ENCODE peak calls at places on chromosomes 13 and 19, in six cellular contexts. One of them, this sample, is unnamed.

GRCh38 chr19:2575734-2576481 is 100.0 kb downstream of the GADD45B start:
- DNase-seq in BJ: no peak
- DNase-seq in esophagus squamous epithelium: no peak
- DNase-seq in AG04449: no peak
- DNase-seq in A549: no peak
- DNase-seq in brain microvascular endothelial cell: peak
- DNase-seq in this sample: peak

GRCh38 chr13:81018936-81019335 is 678.0 kb upstream of the SPRY2 start:
- DNase-seq in BJ: no peak
- DNase-seq in esophagus squamous epithelium: no peak
- DNase-seq in AG04449: no peak
- DNase-seq in A549: no peak
- DNase-seq in brain microvascular endothelial cell: no peak
- DNase-seq in this sample: no peak

GRCh38 chr19:56476671-56477428 is at the start of gene ZNF667:
- DNase-seq in BJ: no peak
- DNase-seq in esophagus squamous epithelium: no peak
- DNase-seq in AG04449: peak
- DNase-seq in A549: no peak
- DNase-seq in brain microvascular endothelial cell: peak
- DNase-seq in this sample: peak

GRCh38 chr19:1754651-1755466 is 1.6 kb downstream of the ONECUT3 start:
- DNase-seq in BJ: no peak
- DNase-seq in esophagus squamous epithelium: no peak
- DNase-seq in AG04449: no peak
- DNase-seq in A549: no peak
- DNase-seq in brain microvascular endothelial cell: no peak
- DNase-seq in this sample: no peak

GRCh38 chr13:97196340-97196739 is 25.8 kb upstream of the MBNL2 start:
- DNase-seq in BJ: no peak
- DNase-seq in esophagus squamous epithelium: no peak
- DNase-seq in AG04449: no peak
- DNase-seq in A549: no peak
- DNase-seq in brain microvascular endothelial cell: no peak
- DNase-seq in this sample: no peak

GRCh38 chr19:22517496-22518411 is 95.6 kb upstream of the ZNF98 start:
- DNase-seq in BJ: no peak
- DNase-seq in esophagus squamous epithelium: no peak
- DNase-seq in AG04449: no peak
- DNase-seq in A549: no peak
- DNase-seq in brain microvascular endothelial cell: no peak
- DNase-seq in this sample: no peak

GRCh38 chr13:35484384-35484783 is 7.9 kb upstream of the MAB21L1 start:
- DNase-seq in BJ: no peak
- DNase-seq in esophagus squamous epithelium: no peak
- DNase-seq in AG04449: no peak
- DNase-seq in A549: no peak
- DNase-seq in brain microvascular endothelial cell: no peak
- DNase-seq in this sample: no peak

GRCh38 chr19:2332341-2333026 is 4.0 kb downstream of the SPPL2B start:
- DNase-seq in BJ: no peak
- DNase-seq in esophagus squamous epithelium: no peak
- DNase-seq in AG04449: no peak
- DNase-seq in A549: no peak
- DNase-seq in brain microvascular endothelial cell: no peak
- DNase-seq in this sample: no peak

GRCh38 chr19:4581381-4582111 is 22.1 kb upstream of the SEMA6B start:
- DNase-seq in BJ: no peak
- DNase-seq in esophagus squamous epithelium: no peak
- DNase-seq in AG04449: no peak
- DNase-seq in A549: no peak
- DNase-seq in brain microvascular endothelial cell: no peak
- DNase-seq in this sample: no peak

GRCh38 chr13:52348983-52349780 is 56.8 kb downstream of the THSD1 start:
- DNase-seq in BJ: peak
- DNase-seq in esophagus squamous epithelium: no peak
- DNase-seq in AG04449: no peak
- DNase-seq in A549: peak
- DNase-seq in brain microvascular endothelial cell: peak
- DNase-seq in this sample: peak

GRCh38 chr13:46552888-46553520 is at the start of gene LRCH1:
- DNase-seq in BJ: no peak
- DNase-seq in esophagus squamous epithelium: peak
- DNase-seq in AG04449: no peak
- DNase-seq in A549: peak
- DNase-seq in brain microvascular endothelial cell: peak
- DNase-seq in this sample: peak

GRCh38 chr13:33466262-33466661 is 180.7 kb upstream of the STARD13 start:
- DNase-seq in BJ: no peak
- DNase-seq in esophagus squamous epithelium: no peak
- DNase-seq in AG04449: no peak
- DNase-seq in A549: no peak
- DNase-seq in brain microvascular endothelial cell: no peak
- DNase-seq in this sample: peak
- TF ChIP-seq CTCF in BJ: no peak
- TF ChIP-seq CTCF in esophagus squamous epithelium: no peak
- TF ChIP-seq CTCF in AG04449: no peak
- TF ChIP-seq CTCF in A549: no peak
- TF ChIP-seq CTCF in brain microvascular endothelial cell: peak
- TF ChIP-seq CTCF in this sample: no peak

GRCh38 chr19:8449830-8450229 is 5.1 kb downstream of the HNRNPM start:
- DNase-seq in BJ: no peak
- DNase-seq in esophagus squamous epithelium: no peak
- DNase-seq in AG04449: no peak
- DNase-seq in A549: no peak
- DNase-seq in brain microvascular endothelial cell: no peak
- DNase-seq in this sample: no peak
- H3K4me3 ChIP-seq in BJ: no peak
- H3K4me3 ChIP-seq in esophagus squamous epithelium: no peak
- H3K4me3 ChIP-seq in AG04449: no peak
- H3K4me3 ChIP-seq in A549: no peak
- H3K4me3 ChIP-seq in brain microvascular endothelial cell: no peak
- H3K4me3 ChIP-seq in this sample: no peak

DNA sequence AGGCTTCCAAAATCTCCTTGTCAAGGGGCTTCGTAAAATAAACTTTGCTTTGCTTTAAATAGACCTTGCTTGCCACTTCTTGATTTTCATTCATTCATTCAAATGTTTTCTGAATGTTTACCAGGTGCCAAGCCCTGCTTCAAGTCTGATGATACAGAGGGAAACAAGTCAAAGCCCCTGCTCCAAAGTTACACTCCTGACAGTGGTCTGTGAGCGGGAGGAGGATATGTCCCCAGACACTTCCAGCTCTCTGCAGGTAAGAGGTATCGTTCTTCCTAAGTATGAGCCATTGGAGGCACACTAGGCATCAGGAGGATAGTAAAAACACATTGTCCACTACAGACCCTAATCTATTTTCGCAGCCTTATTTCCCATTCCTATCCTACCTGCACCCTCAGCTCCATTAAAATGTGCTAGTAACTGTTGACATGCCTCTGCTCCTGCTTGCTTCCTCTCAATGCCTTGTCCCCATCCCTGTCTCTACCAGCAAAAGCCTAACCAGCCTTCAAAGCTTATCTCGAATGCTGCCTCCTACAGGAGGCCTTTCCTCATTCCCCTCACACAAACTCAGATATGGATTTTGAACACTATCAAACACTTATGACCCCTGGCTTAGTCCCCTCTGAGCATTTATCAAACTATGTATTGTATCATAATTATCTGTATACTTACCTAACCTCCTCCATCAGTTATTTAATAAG is 6.2 kb upstream of the WBP4 start:
- DNase-seq in BJ: no peak
- DNase-seq in esophagus squamous epithelium: no peak
- DNase-seq in AG04449: no peak
- DNase-seq in A549: no peak
- DNase-seq in brain microvascular endothelial cell: no peak
- DNase-seq in this sample: no peak
- TF ChIP-seq CTCF in BJ: peak
- TF ChIP-seq CTCF in esophagus squamous epithelium: no peak
- TF ChIP-seq CTCF in AG04449: peak
- TF ChIP-seq CTCF in A549: peak
- TF ChIP-seq CTCF in brain microvascular endothelial cell: peak
- TF ChIP-seq CTCF in this sample: peak

DNA sequence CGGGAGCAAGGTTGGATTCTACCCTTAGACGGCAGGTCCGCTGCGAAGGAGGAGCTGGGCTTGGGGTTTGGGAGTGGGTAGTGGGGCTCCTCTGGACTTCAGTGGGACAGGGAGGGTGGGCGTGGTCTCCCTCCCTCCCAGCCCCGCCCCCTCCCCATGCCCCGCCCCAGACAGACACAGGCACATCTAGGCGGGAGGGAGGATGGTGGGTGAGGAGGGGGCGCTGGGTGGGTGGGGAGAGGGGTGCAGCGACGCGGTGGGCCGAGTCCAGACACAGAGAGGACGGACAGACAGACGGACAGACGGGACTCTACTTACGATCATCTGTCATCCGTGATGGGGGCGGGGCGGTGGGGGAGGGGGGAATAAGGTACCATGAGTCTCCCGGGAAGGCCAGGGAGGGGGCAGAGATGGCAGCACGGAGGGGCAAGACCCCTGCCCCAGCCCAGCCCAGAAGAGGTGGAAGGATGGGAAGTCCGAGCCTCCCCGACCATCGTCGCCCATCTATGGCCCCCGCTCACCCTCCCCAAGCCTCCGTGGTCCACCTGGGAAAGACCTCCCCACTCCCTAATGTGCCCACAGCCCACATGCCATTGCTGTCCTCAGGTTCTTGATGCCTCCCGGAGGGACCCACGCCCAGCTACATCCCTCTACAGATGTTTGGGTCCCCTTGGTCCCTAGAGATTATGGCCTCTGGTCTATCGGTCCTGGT is 64.8 kb downstream of the UNC13A start:
- DNase-seq in BJ: no peak
- DNase-seq in esophagus squamous epithelium: no peak
- DNase-seq in AG04449: no peak
- DNase-seq in A549: no peak
- DNase-seq in brain microvascular endothelial cell: no peak
- DNase-seq in this sample: no peak
- H3K4me3 ChIP-seq in BJ: no peak
- H3K4me3 ChIP-seq in esophagus squamous epithelium: no peak
- H3K4me3 ChIP-seq in AG04449: no peak
- H3K4me3 ChIP-seq in A549: no peak
- H3K4me3 ChIP-seq in brain microvascular endothelial cell: no peak
- H3K4me3 ChIP-seq in this sample: no peak

GRCh38 chr13:20482275-20482761 is 43.3 kb downstream of the CRYL1 start:
- DNase-seq in BJ: no peak
- DNase-seq in esophagus squamous epithelium: no peak
- DNase-seq in AG04449: no peak
- DNase-seq in A549: no peak
- DNase-seq in brain microvascular endothelial cell: no peak
- DNase-seq in this sample: no peak
- TF ChIP-seq CTCF in BJ: no peak
- TF ChIP-seq CTCF in esophagus squamous epithelium: no peak
- TF ChIP-seq CTCF in AG04449: no peak
- TF ChIP-seq CTCF in A549: no peak
- TF ChIP-seq CTCF in brain microvascular endothelial cell: no peak
- TF ChIP-seq CTCF in this sample: no peak